ENCODE peak calls at places on chromosome 2, in five cellular contexts. X, R, U, M and C are unnamed samples.

GRCh38 chr2:199309973-199310372 is 147.8 kb downstream of the SATB2 start:
- DNase-seq in U (no peak), R (no peak), X (no peak), M (no peak), C (no peak)

GRCh38 chr2:231932985-231933915 is 7.1 kb upstream of the NPPC start:
- DNase-seq in X (peak; percentile 45), R (no peak), M (no peak), U (no peak), C (no peak)

GRCh38 chr2:240916571-240917008 is 10.5 kb downstream of the CROCC2 start:
- DNase-seq in R (no peak), X (peak; percentile 59), M (peak; percentile 87), U (no peak), C (no peak)

GRCh38 chr2:68653034-68653433 is 9.7 kb downstream of the PROKR1 start:
- DNase-seq in X (no peak), R (no peak), M (no peak), U (no peak), C (no peak)

GRCh38 chr2:186848873-186849578 is at the start of gene ZSWIM2:
- DNase-seq in X (peak; percentile 96), R (no peak), U (peak; percentile 66), M (peak; percentile 84), C (no peak)

GRCh38 chr2:74690571-74690970 is 36.5 kb downstream of the SEMA4F start:
- DNase-seq in X (peak; percentile 78), U (peak; percentile 79), R (no peak), M (peak; percentile 69), C (peak; percentile 66)

GRCh38 chr2:9703085-9703641 is 72.4 kb upstream of the YWHAQ start:
- DNase-seq in M (peak; percentile 74), R (peak; percentile 97), U (no peak), X (peak; percentile 67), C (no peak)

GRCh38 chr2:143525536-143525935 is 396.3 kb downstream of the ARHGAP15 start:
- DNase-seq in U (no peak), R (no peak), X (no peak), M (no peak), C (no peak)

GRCh38 chr2:88416016-88416663 is 36.4 kb downstream of the FOXI3 start:
- DNase-seq in U (no peak), R (no peak), X (no peak), M (no peak), C (no peak)

GRCh38 chr2:98923244-98923940 is 12.6 kb downstream of the CRACDL start:
- DNase-seq in R (no peak), M (no peak), X (no peak), U (peak; percentile 27), C (no peak)

GRCh38 chr2:67311536-67311935 is 85.6 kb upstream of the ETAA1 start:
- DNase-seq in R (no peak), M (peak; percentile 50), U (no peak), X (peak; percentile 62), C (no peak)

GRCh38 chr2:42918041-42918440 is 125.7 kb upstream of the HAAO start:
- DNase-seq in X (no peak), R (no peak), U (no peak), M (no peak), C (no peak)

GRCh38 chr2:84906108-84906899 is 848 bp downstream of the TMSB10 start:
- DNase-seq in X (no peak), U (no peak), R (peak; percentile 16), M (no peak), C (no peak)